ENCODE peak calls at places on chromosomes 11 and 22, in five cellular contexts. F, O, S, J and Z are unnamed samples.

GRCh38 chr22:22244337-22245250 is at the start of gene VPREB1:
- DNase-seq in J (no peak), O (no peak), F (no peak), S (no peak), Z (peak)

GRCh38 chr11:102312656-102313055 is 4.6 kb upstream of the BIRC3 start:
- DNase-seq in J (no peak), F (no peak), O (no peak), S (no peak), Z (no peak)

GRCh38 chr22:49326558-49326957 is 501.1 kb downstream of the BRD1 start:
- DNase-seq in J (peak), O (no peak), F (peak), S (no peak), Z (no peak)

GRCh38 chr11:131581006-131581405 is 210.6 kb downstream of the NTM start:
- DNase-seq in S (no peak), F (no peak), O (no peak), J (no peak), Z (no peak)

GRCh38 chr11:2428322-2428795 is 16.0 kb downstream of the TRPM5 start:
- DNase-seq in O (no peak), F (peak), S (peak), J (peak), Z (peak)

GRCh38 chr11:17574799-17575144 is 27.7 kb downstream of the OTOG start:
- DNase-seq in S (no peak), O (no peak), J (no peak), F (no peak), Z (no peak)

GRCh38 chr11:120597250-120597649 is 85.7 kb downstream of the GRIK4 start:
- DNase-seq in S (no peak), O (no peak), F (no peak), J (no peak), Z (no peak)

GRCh38 chr11:31689559-31689958 is 121.6 kb downstream of the PAX6 start:
- DNase-seq in S (no peak), J (no peak), F (no peak), O (no peak), Z (no peak)

GRCh38 chr22:29815580-29815979 is 22.5 kb downstream of the ASCC2 start:
- DNase-seq in J (no peak), O (no peak), F (no peak), S (no peak), Z (no peak)

GRCh38 chr11:132373405-132374141 is 1003.2 kb downstream of the NTM start:
- DNase-seq in J (no peak), O (no peak), F (no peak), S (no peak), Z (no peak)

GRCh38 chr11:60844045-60844869 is 2.3 kb downstream of the CCDC86 start:
- DNase-seq in J (no peak), S (no peak), O (no peak), F (no peak), Z (no peak)

GRCh38 chr22:22882033-22882717 is 5.4 kb upstream of the IGLL5 start:
- DNase-seq in O (no peak), F (no peak), S (peak), J (no peak), Z (peak)

GRCh38 chr11:94171693-94172440 is 43.2 kb downstream of the PANX1 start:
- DNase-seq in S (peak), O (no peak), J (peak), F (peak), Z (peak)

GRCh38 chr11:61602775-61603569 is 22.1 kb upstream of the SYT7 start:
- DNase-seq in O (peak), J (no peak), S (peak), F (no peak), Z (no peak)

DNA sequence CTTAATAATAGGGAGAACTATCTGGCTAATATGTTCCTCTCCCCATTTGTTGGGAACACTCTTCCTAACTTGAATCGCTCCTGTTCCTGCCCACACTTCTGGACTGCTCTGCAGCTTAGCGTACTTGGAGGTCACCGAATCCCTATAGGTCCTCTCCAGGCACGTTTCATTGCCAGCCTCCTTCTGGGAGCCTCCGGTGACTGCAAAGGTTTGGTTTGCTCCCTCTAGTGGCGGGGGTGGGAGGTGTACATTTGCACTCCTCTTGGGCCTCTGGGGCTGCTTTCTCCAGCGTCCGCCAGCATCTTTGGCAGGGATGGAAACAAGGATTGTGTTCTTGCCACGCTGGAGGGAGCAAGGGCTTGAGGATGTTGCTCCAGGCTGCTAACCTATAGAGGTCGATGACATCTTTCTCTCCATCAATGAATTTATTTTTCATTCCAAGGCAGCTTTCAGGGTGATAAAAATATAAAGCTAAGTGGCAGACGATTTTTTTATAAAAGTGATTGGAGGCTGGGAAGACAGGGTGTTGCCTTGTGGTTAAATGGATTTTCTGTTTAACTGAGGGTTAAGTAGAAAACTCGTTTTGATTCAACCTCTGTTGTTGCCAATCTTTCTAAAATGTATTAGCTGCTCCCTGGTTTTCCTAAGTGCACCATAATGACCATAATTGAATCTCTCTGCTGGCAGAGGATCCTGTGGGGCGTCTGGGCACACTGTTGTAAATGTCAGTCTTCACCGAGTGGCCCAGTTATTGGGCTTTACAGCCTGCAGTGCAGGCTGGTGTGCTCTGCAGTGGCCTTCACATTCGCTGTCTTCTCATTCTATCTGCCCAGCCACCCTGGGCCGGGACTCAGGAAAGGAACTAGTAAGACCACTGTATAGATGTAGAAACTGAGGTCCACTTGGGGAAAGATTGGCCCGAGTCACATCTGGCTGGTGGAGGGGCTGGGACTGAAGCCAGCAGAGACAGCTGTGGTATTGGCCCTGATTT is 48.9 kb downstream of the TSPAN18 start:
- DNase-seq in F (peak), J (peak), O (no peak), S (peak), Z (peak)
- TF ChIP-seq CTCF in F (peak), J (peak), O (peak), S (peak), Z (peak)

GRCh38 chr11:64233913-64234839 is at the start of gene VEGFB:
- DNase-seq in F (peak), S (peak), O (no peak), J (peak), Z (peak)
- TF ChIP-seq CTCF in F (no peak), S (no peak), O (no peak), J (no peak), Z (no peak)

GRCh38 chr11:113249786-113250185 is 64.6 kb upstream of the TTC12 start:
- DNase-seq in F (no peak), O (no peak), J (no peak), S (no peak), Z (no peak)

GRCh38 chr11:113251281-113251680 is 63.1 kb upstream of the TTC12 start:
- DNase-seq in J (no peak), F (no peak), S (no peak), O (no peak), Z (no peak)

GRCh38 chr11:113247231-113247630 is 67.2 kb upstream of the TTC12 start:
- DNase-seq in J (no peak), S (no peak), O (no peak), F (no peak), Z (no peak)

GRCh38 chr11:113248702-113249490 is 65.5 kb upstream of the TTC12 start:
- DNase-seq in S (no peak), O (no peak), F (no peak), J (no peak), Z (no peak)

GRCh38 chr11:113249491-113249763 is 65.0 kb upstream of the TTC12 start:
- DNase-seq in J (no peak), S (no peak), F (no peak), O (no peak), Z (no peak)
- TF ChIP-seq CTCF in J (no peak), S (no peak), F (no peak), O (peak), Z (no peak)

GRCh38 chr11:74702383-74703007 is 28.7 kb downstream of the CHRDL2 start:
- DNase-seq in O (peak), S (peak), J (peak), F (peak), Z (peak)
- TF ChIP-seq CTCF in O (peak), S (peak), J (peak), F (peak), Z (peak)

DNA sequence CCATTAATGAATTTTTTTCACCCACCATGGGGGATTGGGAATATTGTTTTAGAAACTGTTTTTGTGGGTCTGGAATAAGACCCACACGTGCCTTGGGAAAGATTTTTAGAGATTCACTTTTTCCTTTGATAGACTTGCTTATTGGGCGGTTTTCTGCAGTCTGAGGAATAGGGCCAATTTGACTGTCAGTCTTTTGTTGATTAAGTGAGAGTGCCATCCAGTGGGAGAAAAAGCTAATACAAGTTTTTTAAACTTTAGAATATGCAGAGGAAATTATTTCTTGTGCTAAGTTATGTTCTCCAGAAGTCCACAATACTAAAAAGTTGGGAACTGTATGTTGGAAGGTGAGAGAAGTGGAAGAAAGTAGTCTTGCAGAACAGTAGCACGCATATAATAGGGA is 56.1 kb downstream of the PRMT3 start:
- DNase-seq in S (peak), J (no peak), O (no peak), F (no peak), Z (no peak)
- TF ChIP-seq CTCF in S (peak), J (no peak), O (peak), F (peak), Z (no peak)

GRCh38 chr22:38506118-38506962 is at the start of gene DDX17:
- DNase-seq in J (peak), F (peak), O (peak), S (peak), Z (peak)
- TF ChIP-seq CTCF in J (no peak), F (no peak), O (no peak), S (no peak), Z (no peak)

DNA sequence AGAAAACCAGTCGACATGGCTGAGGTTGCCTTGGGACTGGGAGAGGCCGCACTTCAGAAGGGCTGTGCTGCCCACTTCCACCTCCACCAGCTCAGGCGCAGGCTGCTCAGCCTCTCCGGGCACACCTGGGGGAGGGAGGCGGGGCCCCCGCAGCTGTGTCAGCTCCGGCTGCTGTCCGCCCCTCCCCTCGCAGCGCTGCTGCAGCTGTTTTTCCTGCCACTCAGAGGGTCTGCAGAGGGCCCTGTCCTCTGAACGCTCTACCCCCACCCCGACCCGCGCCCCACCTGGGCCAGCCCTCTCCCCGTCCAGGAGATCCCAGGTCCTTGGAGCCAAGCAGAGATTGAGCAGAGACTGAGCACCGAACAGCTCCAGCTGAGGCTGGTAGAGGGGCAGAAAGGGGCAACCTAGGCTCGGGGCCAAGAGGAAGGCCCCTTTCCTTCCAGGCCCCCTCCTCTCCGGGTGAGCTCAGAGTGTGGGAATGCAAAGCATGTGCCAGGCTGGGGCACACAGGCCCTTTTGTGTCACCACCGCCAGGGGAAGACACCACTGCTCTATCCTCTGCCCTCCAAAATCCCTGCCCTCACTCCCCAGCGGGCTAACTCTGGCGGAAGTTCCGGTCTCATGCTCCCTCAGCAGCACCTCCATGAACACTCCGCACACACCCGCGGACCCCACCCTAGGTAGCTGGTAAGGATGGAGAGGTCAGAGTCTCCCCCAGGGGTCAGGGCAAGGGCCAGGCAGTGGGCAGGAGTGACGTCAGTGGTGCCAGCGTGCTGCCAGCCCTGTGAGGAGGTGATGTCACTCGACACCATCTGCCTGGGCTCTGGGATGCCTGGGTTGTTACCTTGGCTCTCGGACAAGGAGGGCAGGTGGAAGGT is 1.6 kb downstream of the MCAM start:
- DNase-seq in F (peak), J (no peak), S (peak), O (no peak), Z (peak)
- TF ChIP-seq CTCF in F (no peak), J (no peak), S (no peak), O (no peak), Z (no peak)